ENCODE peak calls at places on chromosomes 13 and 19, in ten cellular contexts. W is kidney, A is psoas muscle, V is kidney epithelial cell, C is stomach, H is adrenal gland, M is thoracic aorta, X is bronchial epithelial cell, I is left ventricle myocardium inferior, Y is heart left ventricle. P is an unnamed sample.

GRCh38 chr13:88068975-88069374 is 397.8 kb downstream of the SLITRK5 start:
- DNase-seq in W (peak; percentile 35), A (no peak), V (no peak), C (no peak), H (no peak), M (no peak), X (no peak), I (no peak), Y (peak; percentile 28), P (no peak)

GRCh38 chr19:11652492-11652891 is 55.2 kb downstream of the ZNF627 start:
- DNase-seq in W (no peak), A (no peak), V (no peak), C (no peak), H (no peak), M (no peak), X (no peak), I (no peak), Y (no peak), P (no peak)

GRCh38 chr19:54325194-54325621 is 12.2 kb upstream of the LILRA5 start:
- DNase-seq in W (no peak), A (no peak), V (no peak), C (no peak), H (no peak), M (no peak), X (peak; percentile 16), I (no peak), Y (no peak), P (no peak)

GRCh38 chr13:98517576-98518310 is 59.2 kb downstream of the STK24 start:
- DNase-seq in W (no peak), A (no peak), V (no peak), C (no peak), H (no peak), M (no peak), X (no peak), I (no peak), Y (no peak), P (no peak)

GRCh38 chr19:35041548-35042055 is at the start of gene HPN:
- DNase-seq in W (peak; percentile 92), A (no peak), V (no peak), C (peak; percentile 84), H (no peak), M (no peak), X (no peak), I (no peak), Y (no peak), P (no peak)

GRCh38 chr19:17234911-17235617 is 9.0 kb downstream of the OCEL1 start:
- DNase-seq in W (no peak), A (peak; percentile 56), V (no peak), C (peak; percentile 68), H (peak; percentile 73), M (no peak), X (peak; percentile 44), I (peak; percentile 47), Y (no peak), P (no peak)

GRCh38 chr13:94050686-94051085 is 428.8 kb downstream of the DCT start:
- DNase-seq in W (no peak), A (no peak), V (no peak), C (no peak), H (no peak), M (no peak), X (no peak), I (no peak), Y (no peak), P (no peak)

GRCh38 chr13:110890279-110891150 is 24.4 kb downstream of the ANKRD10 start:
- DNase-seq in W (no peak), A (no peak), V (no peak), C (no peak), H (no peak), M (no peak), X (no peak), I (no peak), Y (no peak), P (no peak)

GRCh38 chr19:32201211-32201610 is 144.2 kb upstream of the ZNF507 start:
- DNase-seq in W (no peak), A (no peak), V (no peak), C (no peak), H (no peak), M (no peak), X (no peak), I (no peak), Y (no peak), P (no peak)

GRCh38 chr19:43739419-43739818 is 15.3 kb downstream of the SMG9 start:
- DNase-seq in W (no peak), A (no peak), V (no peak), C (peak; percentile 76), H (no peak), M (no peak), X (no peak), I (no peak), Y (no peak), P (no peak)
- H3K36me3 ChIP-seq in W (peaks cover 26% of the 10 kb centered on the region), A (peaks cover 100% of the 10 kb centered on the region), V (no peaks in the 10 kb centered on the region), C (peaks cover 98% of the 10 kb centered on the region), H (peaks cover 82% of the 10 kb centered on the region), M (peaks cover 57% of the 10 kb centered on the region), X (peaks cover 12% of the 10 kb centered on the region), I (peaks cover 92% of the 10 kb centered on the region), Y (peaks cover 93% of the 10 kb centered on the region), P (peaks cover 32% of the 10 kb centered on the region)

GRCh38 chr19:53311044-53311443 is 22.5 kb upstream of the ZNF845 start:
- DNase-seq in W (no peak), A (no peak), V (no peak), C (no peak), H (no peak), M (no peak), X (no peak), I (no peak), Y (no peak), P (no peak)

GRCh38 chr19:53311897-53312296 is 21.7 kb upstream of the ZNF845 start:
- DNase-seq in W (no peak), A (no peak), V (no peak), C (no peak), H (no peak), M (no peak), X (no peak), I (no peak), Y (no peak), P (no peak)

GRCh38 chr19:53308339-53308811 is 25.2 kb upstream of the ZNF845 start:
- DNase-seq in W (no peak), A (no peak), V (no peak), C (no peak), H (no peak), M (no peak), X (no peak), I (peak; percentile 16), Y (no peak), P (no peak)
- TF ChIP-seq CTCF in W (peak; percentile 10), A (peak; percentile 9), V (peak; percentile 7), C (peak; percentile 31), H (peak; percentile 26), M (no peak), X (peak; percentile 29), I (peak; percentile 62), Y (peak; percentile 62), P (peak; percentile 44)

GRCh38 chr19:14085309-14085995 is at the start of gene C19orf67:
- DNase-seq in W (peak; percentile 80), A (no peak), V (no peak), C (no peak), H (no peak), M (no peak), X (no peak), I (no peak), Y (no peak), P (no peak)
- H3K4me3 ChIP-seq in W (no peak within 1 kb of the TSS), A (no peak within 1 kb of the TSS), V (no peak within 1 kb of the TSS), C (no peak within 1 kb of the TSS), H (no peak within 1 kb of the TSS), M (no peak within 1 kb of the TSS), X (no peak within 1 kb of the TSS), I (no peak within 1 kb of the TSS), Y (no peak within 1 kb of the TSS), P (no peak within 1 kb of the TSS)

GRCh38 chr13:49553888-49554287 is 31.5 kb downstream of the RCBTB1 start:
- DNase-seq in W (no peak), A (no peak), V (no peak), C (no peak), H (no peak), M (no peak), X (no peak), I (no peak), Y (no peak), P (no peak)
- H3K36me3 ChIP-seq in W (peaks cover 15% of the 10 kb centered on the region), A (peaks cover 88% of the 10 kb centered on the region), V (peaks cover 2% of the 10 kb centered on the region), C (peaks cover 80% of the 10 kb centered on the region), H (peaks cover 32% of the 10 kb centered on the region), M (peaks cover 10% of the 10 kb centered on the region), X (peaks cover 3% of the 10 kb centered on the region), I (peaks cover 87% of the 10 kb centered on the region), Y (peaks cover 85% of the 10 kb centered on the region), P (peaks cover 2% of the 10 kb centered on the region)

GRCh38 chr19:19039901-19040300 is 6.5 kb downstream of the ARMC6 start:
- DNase-seq in W (no peak), A (no peak), V (no peak), C (no peak), H (no peak), M (no peak), X (no peak), I (no peak), Y (no peak), P (no peak)
- TF ChIP-seq CTCF in W (no peak), A (no peak), V (no peak), C (no peak), H (no peak), M (no peak), X (no peak), I (no peak), Y (no peak), P (no peak)

GRCh38 chr19:3698386-3698950 is 1.8 kb downstream of the PIP5K1C start:
- DNase-seq in W (no peak), A (no peak), V (no peak), C (no peak), H (no peak), M (no peak), X (no peak), I (no peak), Y (no peak), P (no peak)
- H3K4me3 ChIP-seq in W (no peak overlapping the region), A (peak overlapping the region; percentile 72), V (no peak overlapping the region), C (peak overlapping the region; percentile 95), H (no peak overlapping the region), M (peak overlapping the region; percentile 99), X (no peak overlapping the region), I (peak overlapping the region; percentile 94), Y (peak overlapping the region; percentile 90), P (peak overlapping the region; percentile 93)

GRCh38 chr19:4114181-4114580 is 9.7 kb downstream of the MAP2K2 start:
- DNase-seq in W (no peak), A (no peak), V (no peak), C (no peak), H (peak; percentile 89), M (no peak), X (no peak), I (no peak), Y (no peak), P (no peak)
- H3K36me3 ChIP-seq in W (peaks cover 13% of the 10 kb centered on the region), A (peaks cover 85% of the 10 kb centered on the region), V (no peaks in the 10 kb centered on the region), C (peaks cover 87% of the 10 kb centered on the region), H (peaks cover 61% of the 10 kb centered on the region), M (peaks cover 43% of the 10 kb centered on the region), X (peaks cover 27% of the 10 kb centered on the region), I (peaks cover 79% of the 10 kb centered on the region), Y (peaks cover 67% of the 10 kb centered on the region), P (peaks cover 39% of the 10 kb centered on the region)